ENCODE peak calls at places on chromosomes 4 and X, in six cellular contexts. A, T, K, L, N and R are unnamed samples. For H3K4me1, the result is how much of the 10 kb centered on the place peaks cover.

GRCh38 chrX:103637604-103638338 is 9.0 kb downstream of the TCEAL1 start:
- DNase-seq in A (no peak), T (no peak), K (no peak), L (no peak), N (no peak), R (no peak)

GRCh38 chr4:36823199-36823967 is 421.2 kb upstream of the NWD2 start:
- DNase-seq in A (peak), T (no peak), K (no peak), L (no peak), N (no peak), R (peak)

GRCh38 chrX:15719324-15719968 is 18.6 kb upstream of the CA5B start:
- DNase-seq in A (no peak), T (no peak), K (no peak), L (peak), N (no peak), R (no peak)

GRCh38 chr4:80295331-80295730 is 28.9 kb downstream of the FGF5 start:
- DNase-seq in A (no peak), T (no peak), K (no peak), L (no peak), N (no peak), R (no peak)

GRCh38 chr4:112842513-112842912 is 205.6 kb downstream of the LARP7 start:
- DNase-seq in A (no peak), T (no peak), K (no peak), L (no peak), N (no peak), R (no peak)

GRCh38 chr4:140037353-140038030 is 116.5 kb downstream of the MAML3 start:
- DNase-seq in A (no peak), T (no peak), K (no peak), L (no peak), N (no peak), R (no peak)

GRCh38 chrX:117987376-117987775 is 129.2 kb downstream of the KLHL13 start:
- DNase-seq in A (no peak), T (no peak), K (no peak), L (no peak), N (no peak), R (no peak)

GRCh38 chrX:96791559-96791958 is 92.1 kb upstream of the RPA4 start:
- DNase-seq in A (no peak), T (no peak), K (no peak), L (no peak), N (no peak), R (no peak)

GRCh38 chrX:39725928-39726619 is 371.7 kb downstream of the BCOR start:
- DNase-seq in A (no peak), T (peak), K (no peak), L (no peak), N (no peak), R (no peak)

GRCh38 chrX:40878821-40879571 is 143.7 kb upstream of the MED14 start:
- DNase-seq in A (no peak), T (no peak), K (no peak), L (no peak), N (no peak), R (no peak)

GRCh38 chr4:153131478-153132069 is 72.7 kb upstream of the TRIM2 start:
- DNase-seq in A (no peak), T (no peak), K (no peak), L (no peak), N (no peak), R (no peak)

GRCh38 chr4:2743518-2744445 is 12.4 kb downstream of the TNIP2 start:
- DNase-seq in A (no peak), T (no peak), K (no peak), L (no peak), N (no peak), R (peak)

GRCh38 chr4:2744576-2745270 is 11.4 kb downstream of the TNIP2 start:
- DNase-seq in A (no peak), T (no peak), K (no peak), L (no peak), N (no peak), R (peak)

GRCh38 chr4:2746891-2747695 is 9.0 kb downstream of the TNIP2 start:
- DNase-seq in A (no peak), T (no peak), K (no peak), L (no peak), N (no peak), R (peak)

GRCh38 chr4:2745516-2745915 is 10.6 kb downstream of the TNIP2 start:
- DNase-seq in A (no peak), T (no peak), K (no peak), L (no peak), N (no peak), R (peak)

DNA sequence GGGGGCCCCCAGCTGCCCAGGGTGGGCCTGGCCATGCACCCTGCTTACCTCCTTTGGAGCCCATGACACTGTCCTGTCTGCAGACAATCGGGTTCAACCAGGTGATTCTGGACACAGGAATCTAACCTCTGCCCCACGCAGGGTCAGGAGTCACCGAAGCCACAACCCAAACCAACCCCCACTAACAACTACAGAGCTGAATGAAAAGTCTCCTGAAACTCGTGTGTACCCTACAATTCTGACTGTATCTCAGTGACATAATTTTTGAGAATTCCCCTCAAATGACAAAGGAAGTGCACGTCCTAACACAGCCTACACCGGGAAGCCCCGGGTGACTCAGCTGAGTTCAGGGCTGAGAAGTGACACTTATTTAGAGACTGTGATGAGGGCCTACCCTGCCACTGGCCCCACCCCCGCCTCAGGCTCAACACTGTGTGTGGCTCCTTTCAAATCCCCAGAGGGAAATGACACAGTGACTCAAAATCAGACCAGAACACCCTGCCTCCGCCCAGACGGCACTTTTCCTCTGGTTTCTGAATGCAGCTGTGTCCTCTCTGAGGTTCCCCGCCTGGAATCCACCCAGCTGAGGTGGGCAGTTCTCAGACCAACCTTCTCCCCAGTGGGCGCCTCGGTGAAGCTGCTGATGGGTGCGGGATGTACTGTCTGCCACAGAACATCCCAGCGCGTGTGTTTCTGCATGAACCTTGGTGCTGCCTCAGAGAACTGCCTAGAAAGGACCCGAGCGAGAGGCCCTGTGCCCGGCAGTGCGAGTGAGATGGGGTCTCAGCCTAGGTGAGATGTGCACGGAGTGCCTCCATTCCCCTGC is 9.9 kb downstream of the TNIP2 start:
- DNase-seq in A (peak), T (no peak), K (peak), L (peak), N (no peak), R (peak)
- TF ChIP-seq POLR2A in A (peak), T (no peak), K (no peak), L (no peak), N (no peak), R (no peak)

GRCh38 chr4:87077834-87078585 is 142.4 kb downstream of the KLHL8 start:
- DNase-seq in A (no peak), T (no peak), K (no peak), L (no peak), N (no peak), R (no peak)

GRCh38 chr4:87080462-87080861 is 140.0 kb downstream of the KLHL8 start:
- DNase-seq in A (no peak), T (no peak), K (no peak), L (no peak), N (no peak), R (no peak)

GRCh38 chr4:87078987-87079469 is 141.4 kb downstream of the KLHL8 start:
- DNase-seq in A (no peak), T (no peak), K (no peak), L (no peak), N (no peak), R (no peak)

GRCh38 chr4:87081826-87082225 is 138.6 kb downstream of the KLHL8 start:
- DNase-seq in A (no peak), T (no peak), K (no peak), L (no peak), N (no peak), R (no peak)

GRCh38 chr4:87079967-87080366 is 140.5 kb downstream of the KLHL8 start:
- DNase-seq in A (no peak), T (no peak), K (no peak), L (peak), N (no peak), R (no peak)
- H3K4me1 ChIP-seq in A (under half), T (under half), K (half or more), L (under half), N (half or more), R (under half)

GRCh38 chr4:122827258-122827887 is 742 bp downstream of the FGF2 start:
- DNase-seq in A (peak), T (peak), K (no peak), L (peak), N (no peak), R (peak)
- TF ChIP-seq POLR2AphosphoS5 in A (no peak), T (no peak), K (no peak), L (peak), N (no peak), R (no peak)

DNA sequence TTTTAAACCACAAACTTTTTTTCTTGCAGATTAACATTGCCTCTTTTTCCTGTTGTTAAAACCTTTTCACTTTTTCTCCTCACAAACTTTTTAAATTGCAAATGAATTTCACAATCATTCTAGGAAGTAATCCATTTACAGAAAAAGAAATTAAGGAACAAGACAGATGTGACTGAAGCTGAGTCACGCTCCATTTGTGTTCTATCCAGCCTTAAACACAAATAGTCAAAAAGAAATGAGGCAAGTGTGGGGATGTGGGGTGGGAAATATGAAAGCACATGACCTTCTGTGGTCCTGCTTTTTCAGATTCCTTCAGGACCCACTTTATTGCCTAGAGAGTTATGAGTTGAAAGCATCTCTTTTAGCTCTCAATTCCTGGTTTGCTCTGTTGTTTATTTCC is 197.0 kb downstream of the ADGRL3 start:
- DNase-seq in A (no peak), T (no peak), K (no peak), L (no peak), N (no peak), R (no peak)
- TF ChIP-seq POLR2A in A (no peak), T (no peak), K (no peak), L (no peak), N (no peak), R (no peak)

GRCh38 chrX:1002611-1003010 is 209.8 kb downstream of the CRLF2 start:
- DNase-seq in A (no peak), T (no peak), K (no peak), L (no peak), N (no peak), R (peak)
- H3K4me1 ChIP-seq in A (under half), T (under half), K (under half), L (under half), N (under half), R (under half)

GRCh38 chrX:13268874-13269273 is 51.0 kb downstream of the ATXN3L start:
- DNase-seq in A (no peak), T (no peak), K (no peak), L (no peak), N (no peak), R (no peak)
- TF ChIP-seq POLR2AphosphoS5 in A (no peak), T (no peak), K (no peak), L (no peak), N (no peak), R (no peak)

DNA sequence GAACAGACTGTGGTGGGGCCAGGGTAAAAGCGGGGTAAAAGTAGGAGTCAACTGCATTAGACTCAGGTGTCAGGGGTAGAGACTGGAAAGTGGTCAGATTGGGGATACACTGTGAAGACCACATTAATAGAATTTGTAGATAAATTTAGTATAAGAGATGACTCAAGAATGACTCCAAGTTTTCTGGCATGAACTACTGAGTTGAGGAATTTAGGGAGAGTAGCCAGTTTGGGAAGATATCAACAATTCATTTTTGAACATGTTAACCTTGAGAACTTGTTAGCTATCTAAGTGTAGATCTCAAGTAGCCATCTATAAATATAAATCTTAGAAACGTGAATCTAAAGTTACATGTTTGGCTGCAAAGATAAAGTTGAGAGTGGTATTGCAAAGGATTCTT is 206.9 kb upstream of the HCCS start:
- DNase-seq in A (no peak), T (no peak), K (no peak), L (no peak), N (no peak), R (no peak)
- TF ChIP-seq POLR2A in A (no peak), T (no peak), K (no peak), L (no peak), N (no peak), R (no peak)

GRCh38 chr4:169167958-169168357 is 102.8 kb downstream of the SH3RF1 start:
- DNase-seq in A (peak), T (no peak), K (no peak), L (no peak), N (no peak), R (no peak)
- H3K4me1 ChIP-seq in A (under half), T (under half), K (under half), L (under half), N (under half), R (under half)